ENCODE peak calls at places on chromosome 21, in four cellular contexts. A is uterus; H is stimulated activated CD4-positive, alpha-beta T cell treated with anti-CD3 and anti-CD28 coated beads, Interleukin-4, amount 100 ng/mL, for 4 hours; C is activated naive CD8-positive, alpha-beta T cell treated with anti-CD3 and anti-CD28 coated beads, Interleukin-2, amount 50 U/mL, for 16 hours. N is an unnamed sample.
A peak's percentile ranks its signal among the peaks of the same experiment; 100 is the strongest.

GRCh38 chr21:37800122-37800455 is 116.2 kb downstream of the KCNJ6 start:
- DNase-seq in A (no peak), H (no peak), C (no peak), N (no peak)

GRCh38 chr21:28492127-28492526 is 500.6 kb downstream of the LTN1 start:
- DNase-seq in A (no peak), H (no peak), C (no peak), N (no peak)

GRCh38 chr21:43300496-43301423 is 126.2 kb downstream of the SIK1 start:
- DNase-seq in A (no peak), H (no peak), C (no peak), N (no peak)

GRCh38 chr21:28636988-28637691 is 355.5 kb downstream of the LTN1 start:
- DNase-seq in A (no peak), H (no peak), C (no peak), N (peak; percentile 90)

GRCh38 chr21:37452222-37452621 is 85.6 kb downstream of the DYRK1A start:
- DNase-seq in A (no peak), H (no peak), C (no peak), N (peak; percentile 92)

GRCh38 chr21:33434770-33435360 is 31.7 kb downstream of the IFNGR2 start:
- DNase-seq in A (no peak), H (no peak), C (no peak), N (peak; percentile 91)

GRCh38 chr21:31470896-31471694 is 127.0 kb upstream of the TIAM1 start:
- DNase-seq in A (no peak), H (no peak), C (no peak), N (no peak)

GRCh38 chr21:34528131-34528561 is 16.1 kb upstream of the KCNE1 start:
- DNase-seq in A (no peak), H (no peak), C (no peak), N (peak; percentile 20)

GRCh38 chr21:38171723-38172344 is 85.0 kb upstream of the KCNJ15 start:
- DNase-seq in A (no peak), H (no peak), C (no peak), N (peak; percentile 69)

GRCh38 chr21:44021064-44021463 is 9.0 kb downstream of the TRAPPC10 start:
- DNase-seq in A (no peak), H (no peak), C (no peak), N (no peak)

GRCh38 chr21:15096146-15096545 is 31.3 kb upstream of the NRIP1 start:
- DNase-seq in A (no peak), H (no peak), C (no peak), N (no peak)

GRCh38 chr21:46375560-46376230 is 51.7 kb downstream of the PCNT start:
- DNase-seq in A (no peak), H (no peak), C (no peak), N (no peak)

GRCh38 chr21:46091118-46091517 is 6.8 kb upstream of the COL6A2 start:
- DNase-seq in A (no peak), H (no peak), C (no peak), N (no peak)

GRCh38 chr21:28776251-28776650 is 216.4 kb downstream of the LTN1 start:
- DNase-seq in A (no peak), H (no peak), C (no peak), N (peak; percentile 82)

GRCh38 chr21:35179990-35180557 is 131.0 kb upstream of the RUNX1 start:
- DNase-seq in A (no peak), H (no peak), C (no peak), N (peak; percentile 85)

GRCh38 chr21:25024639-25025038 is 582.6 kb downstream of the MRPL39 start:
- DNase-seq in A (no peak), H (no peak), C (no peak), N (no peak)

GRCh38 chr21:41817228-41817627 is 50.4 kb upstream of the RIPK4 start:
- DNase-seq in A (no peak), H (no peak), C (no peak), N (peak; percentile 78)

GRCh38 chr21:42499430-42500106 is 3.5 kb upstream of the RSPH1 start:
- DNase-seq in A (no peak), H (no peak), C (no peak), N (no peak)

GRCh38 chr21:31190516-31190915 is 152.2 kb upstream of the KRTAP19-8 start:
- DNase-seq in A (no peak), H (no peak), C (no peak), N (no peak)

GRCh38 chr21:44402323-44403105 is 49.1 kb downstream of the TRPM2 start:
- DNase-seq in A (no peak), H (no peak), C (no peak), N (no peak)

GRCh38 chr21:37266515-37267221 is 466 bp downstream of the VPS26C start:
- DNase-seq in A (no peak), H (no peak), C (peak; percentile 12), N (peak; percentile 36)

GRCh38 chr21:45637883-45638282 is 5.6 kb upstream of the PCBP3 start:
- DNase-seq in A (no peak), H (no peak), C (no peak), N (no peak)

GRCh38 chr21:44394733-44395132 is 41.3 kb downstream of the TRPM2 start:
- DNase-seq in A (no peak), H (no peak), C (no peak), N (no peak)

GRCh38 chr21:14318598-14318997 is 64.3 kb downstream of the HSPA13 start:
- DNase-seq in A (no peak), H (no peak), C (no peak), N (no peak)

GRCh38 chr21:34836103-34836932 is 167.5 kb downstream of the CLIC6 start:
- DNase-seq in A (peak; percentile 74), H (peak; percentile 26), C (no peak), N (peak; percentile 100)

GRCh38 chr21:32455548-32455947 is 43.0 kb downstream of the EVA1C start:
- DNase-seq in A (no peak), H (no peak), C (no peak), N (no peak)

GRCh38 chr21:17784604-17785402 is 34.4 kb downstream of the C21orf91 start:
- DNase-seq in A (no peak), H (no peak), C (no peak), N (peak; percentile 56)

GRCh38 chr21:38787461-38788274 is 18.1 kb upstream of the ETS2 start:
- DNase-seq in A (no peak), H (no peak), C (no peak), N (peak; percentile 84)

N was measured in astrocyte of the spinal cord.